ENCODE peak calls at places on chromosomes 2 and 18, in five cellular contexts. D is stomach, X is GM12891, P is spleen, H is GM23338. T is an unnamed sample.

GRCh38 chr2:151551556-151551955 is 141.9 kb downstream of the RIF1 start:
- DNase-seq in D (no peak), X (no peak), P (no peak), H (no peak), T (no peak)

GRCh38 chr2:200353125-200353524 is 46.6 kb downstream of the SPATS2L start:
- DNase-seq in D (no peak), X (no peak), P (no peak), H (no peak), T (no peak)

GRCh38 chr2:162106146-162106551 is 32.1 kb upstream of the DPP4 start:
- DNase-seq in D (no peak), X (no peak), P (no peak), H (no peak), T (no peak)

GRCh38 chr2:36366491-36367120 is 11.0 kb downstream of the CRIM1 start:
- DNase-seq in D (no peak), X (no peak), P (no peak), H (peak; percentile 55), T (no peak)

GRCh38 chr2:127039387-127040031 is 67.4 kb downstream of the BIN1 start:
- DNase-seq in D (peak; percentile 18), X (peak; percentile 37), P (peak; percentile 73), H (no peak), T (no peak)

GRCh38 chr2:134227666-134228065 is 26.2 kb upstream of the MGAT5 start:
- DNase-seq in D (no peak), X (no peak), P (no peak), H (no peak), T (no peak)

GRCh38 chr18:59049726-59050660 is 89.7 kb upstream of the SEC11C start:
- DNase-seq in D (no peak), X (no peak), P (peak; percentile 56), H (peak; percentile 26), T (no peak)

GRCh38 chr2:180696005-180696404 is 284.4 kb upstream of the UBE2E3 start:
- DNase-seq in D (no peak), X (no peak), P (no peak), H (no peak), T (no peak)

GRCh38 chr2:232420463-232421188 is 14.0 kb downstream of the ALPG start:
- DNase-seq in D (peak; percentile 61), X (peak; percentile 55), P (peak; percentile 64), H (peak; percentile 77), T (no peak)

GRCh38 chr2:23606968-23607367 is 222.0 kb downstream of the KLHL29 start:
- DNase-seq in D (no peak), X (no peak), P (peak; percentile 16), H (no peak), T (no peak)

GRCh38 chr2:154243685-154244084 is 372.0 kb downstream of the GALNT13 start:
- DNase-seq in D (no peak), X (no peak), P (no peak), H (no peak), T (no peak)

GRCh38 chr2:174053784-174054183 is 88.6 kb upstream of the SP3 start:
- DNase-seq in D (no peak), X (no peak), P (no peak), H (peak; percentile 82), T (no peak)

GRCh38 chr2:178163395-178163794 is 30.9 kb upstream of the OSBPL6 start:
- DNase-seq in D (no peak), X (no peak), P (no peak), H (no peak), T (no peak)

GRCh38 chr2:11891591-11891990 is 145.2 kb downstream of the LPIN1 start:
- DNase-seq in D (no peak), X (no peak), P (no peak), H (no peak), T (no peak)

GRCh38 chr2:223545406-223545805 is 56.8 kb downstream of the SCG2 start:
- DNase-seq in D (no peak), X (no peak), P (no peak), H (no peak), T (no peak)

GRCh38 chr2:9820020-9820973 is 23.0 kb upstream of the TAF1B start:
- DNase-seq in D (no peak), X (no peak), P (no peak), H (peak; percentile 59), T (no peak)

GRCh38 chr2:27420996-27421395 is 7.4 kb upstream of the NRBP1 start:
- DNase-seq in D (no peak), X (no peak), P (no peak), H (no peak), T (no peak)

GRCh38 chr2:224357098-224357901 is 44.6 kb downstream of the FAM124B start:
- DNase-seq in D (peak; percentile 49), X (peak; percentile 35), P (no peak), H (peak; percentile 73), T (peak; percentile 69)

GRCh38 chr2:127653421-127654083 is 7.6 kb downstream of the GPR17 start:
- DNase-seq in D (no peak), X (no peak), P (no peak), H (no peak), T (no peak)

GRCh38 chr2:180524458-180524857 is 455.9 kb upstream of the UBE2E3 start:
- DNase-seq in D (no peak), X (no peak), P (no peak), H (peak; percentile 14), T (no peak)

GRCh38 chr2:108573070-108573469 is 38.8 kb downstream of the LIMS1 start:
- DNase-seq in D (no peak), X (no peak), P (no peak), H (no peak), T (no peak)

GRCh38 chr2:159737917-159738296 is 25.6 kb downstream of the MARCHF7 start:
- DNase-seq in D (no peak), X (no peak), P (no peak), H (no peak), T (no peak)

GRCh38 chr2:2769481-2770431 is 438.7 kb upstream of the MYT1L start:
- DNase-seq in D (no peak), X (no peak), P (peak; percentile 71), H (no peak), T (no peak)

GRCh38 chr2:13821255-13821880 is 811.1 kb upstream of the LRATD1 start:
- DNase-seq in D (no peak), X (no peak), P (no peak), H (no peak), T (no peak)

DNA sequence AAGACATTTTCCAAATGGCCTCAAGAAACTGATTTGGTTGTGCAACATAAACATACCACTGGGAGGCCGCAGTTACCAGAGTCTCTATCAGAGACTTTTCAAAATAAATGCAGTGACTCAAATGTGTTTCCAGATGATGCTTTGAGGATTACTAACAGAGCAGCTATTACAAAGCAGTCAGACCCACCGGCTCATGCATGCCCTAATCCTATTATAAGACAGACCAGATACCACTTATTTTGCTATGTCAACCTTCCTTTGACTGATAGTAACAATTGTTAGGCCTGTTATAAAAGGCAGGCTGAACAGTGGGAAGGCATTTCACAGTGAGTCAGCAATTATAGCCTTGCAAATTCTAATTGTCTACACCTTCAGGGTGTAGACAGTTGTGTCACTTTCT is 217.7 kb downstream of the LRRTM1 start:
- DNase-seq in D (no peak), X (no peak), P (no peak), H (peak; percentile 5), T (no peak)
- TF ChIP-seq POLR2AphosphoS5 in D (no peak), X (no peak), P (no peak), H (no peak), T (no peak)

GRCh38 chr2:45821558-45822271 is 170.2 kb downstream of the PRKCE start:
- DNase-seq in D (peak; percentile 89), X (no peak), P (no peak), H (no peak), T (no peak)
- TF ChIP-seq POLR2AphosphoS5 in D (peak; percentile 78), X (no peak), P (no peak), H (no peak), T (no peak)

DNA sequence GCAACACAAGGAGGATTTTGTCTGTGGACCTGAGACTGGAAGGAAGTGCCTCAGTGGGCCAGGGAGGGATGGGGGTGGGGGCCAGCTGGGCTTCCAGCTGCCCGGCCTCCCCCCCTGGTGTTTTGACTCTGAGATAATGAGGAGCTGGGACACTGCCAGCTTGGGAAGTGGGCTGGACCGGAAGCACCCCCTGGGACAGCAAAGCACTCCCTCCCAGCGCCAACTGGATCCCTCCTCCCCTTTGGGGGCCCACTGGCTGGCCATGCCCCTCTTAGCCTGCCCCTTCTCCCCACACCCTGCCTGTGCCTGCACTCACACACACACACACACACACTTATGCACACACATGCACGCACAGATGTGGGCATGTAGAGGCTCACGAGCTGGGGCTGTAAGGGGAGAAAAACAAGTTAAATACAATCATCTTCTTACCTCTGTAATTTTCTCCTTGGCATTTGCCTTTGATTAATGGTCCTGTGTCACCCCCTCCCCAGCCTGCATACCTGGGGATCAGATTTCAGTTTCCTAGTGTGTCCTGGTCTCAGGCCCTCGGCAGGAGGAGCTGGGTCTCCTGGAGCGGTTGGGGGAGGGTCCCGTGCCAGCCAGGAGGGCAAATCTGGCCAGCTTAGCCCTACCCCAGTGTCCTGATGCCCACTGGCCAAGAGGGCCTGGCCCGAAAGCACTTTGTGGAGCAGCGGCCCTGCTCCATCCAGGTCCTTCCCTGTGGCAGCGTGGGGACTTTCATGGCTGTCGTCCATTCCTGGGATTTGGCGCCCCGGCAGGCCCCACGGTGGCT is 3.6 kb downstream of the ITM2C start:
- DNase-seq in D (peak; percentile 15), X (no peak), P (no peak), H (peak; percentile 88), T (no peak)
- TF ChIP-seq POLR2AphosphoS5 in D (no peak), X (no peak), P (no peak), H (peak; percentile 14), T (no peak)

GRCh38 chr18:23493654-23494053 is 9.7 kb upstream of the RMC1 start:
- DNase-seq in D (no peak), X (no peak), P (no peak), H (no peak), T (no peak)
- TF ChIP-seq POLR2AphosphoS5 in D (no peak), X (no peak), P (no peak), H (no peak), T (no peak)

GRCh38 chr2:85607268-85608215 is 4.3 kb downstream of the C2orf68 start:
- DNase-seq in D (no peak), X (no peak), P (no peak), H (no peak), T (no peak)
- TF ChIP-seq POLR2AphosphoS5 in D (no peak), X (no peak), P (no peak), H (no peak), T (no peak)

GRCh38 chr2:202016579-202017227 is 17.0 kb upstream of the FZD7 start:
- DNase-seq in D (no peak), X (no peak), P (no peak), H (no peak), T (no peak)
- TF ChIP-seq POLR2AphosphoS5 in D (no peak), X (no peak), P (no peak), H (no peak), T (no peak)

GRCh38 chr2:191303349-191304005 is 58.3 kb downstream of the MYO1B start:
- DNase-seq in D (no peak), X (no peak), P (no peak), H (no peak), T (no peak)
- TF ChIP-seq POLR2AphosphoS5 in D (no peak), X (no peak), P (no peak), H (no peak), T (no peak)